ENCODE peak calls at places on chromosomes 12 and 14, in seven cellular contexts. Z is T-helper 1 cell, S is lower leg skin, D is thyroid gland, K is hypothalamus, E is memory B cell, V is HTR-8/SVneo. X is an unnamed sample.

GRCh38 chr12:54431911-54432814 is 13.1 kb upstream of the ITGA5 start:
- DNase-seq in V (no peak), K (no peak), D (peak; percentile 43), S (peak; percentile 94), Z (no peak), E (no peak), X (no peak)

GRCh38 chr12:53365245-53365904 is 14.6 kb upstream of the SP1 start:
- DNase-seq in D (no peak), V (no peak), S (no peak), Z (no peak), K (no peak), E (no peak), X (no peak)

GRCh38 chr12:103801709-103802585 is 39.1 kb downstream of the NT5DC3 start:
- DNase-seq in S (no peak), Z (no peak), E (no peak), D (no peak), V (no peak), K (no peak), X (no peak)

GRCh38 chr14:30610719-30611388 is 11.3 kb upstream of the SCFD1 start:
- DNase-seq in E (no peak), D (peak; percentile 50), S (peak; percentile 86), Z (no peak), V (peak; percentile 22), K (peak; percentile 8), X (no peak)

GRCh38 chr14:98953544-98954346 is 318.3 kb downstream of the BCL11B start:
- DNase-seq in E (no peak), K (no peak), V (no peak), Z (no peak), D (peak; percentile 34), S (peak; percentile 97), X (no peak)

GRCh38 chr12:1499351-1499750 is 95.0 kb downstream of the FBXL14 start:
- DNase-seq in K (no peak), S (peak; percentile 71), V (no peak), D (no peak), E (no peak), Z (no peak), X (no peak)

GRCh38 chr12:33376153-33376552 is 63.5 kb downstream of the SYT10 start:
- DNase-seq in E (no peak), Z (no peak), D (no peak), S (no peak), K (no peak), V (no peak), X (no peak)

GRCh38 chr14:61567838-61568571 is 127.3 kb upstream of the HIF1A start:
- DNase-seq in Z (no peak), E (no peak), S (no peak), D (no peak), V (no peak), K (no peak), X (no peak)

GRCh38 chr14:50816419-50817047 is 14.4 kb downstream of the NIN start:
- DNase-seq in D (no peak), K (no peak), Z (no peak), S (no peak), V (peak; percentile 41), E (no peak), X (no peak)

GRCh38 chr12:3752096-3752709 is 706 bp downstream of the CRACR2A start:
- DNase-seq in Z (peak; percentile 38), V (no peak), D (peak; percentile 74), S (peak; percentile 89), K (no peak), E (peak; percentile 20), X (no peak)

GRCh38 chr12:3168775-3169221 is 91.6 kb downstream of the TSPAN9 start:
- DNase-seq in K (no peak), D (no peak), V (peak; percentile 95), Z (no peak), E (no peak), S (no peak), X (no peak)

GRCh38 chr14:23160924-23161522 is 22.4 kb downstream of the SLC7A8 start:
- DNase-seq in K (no peak), S (peak; percentile 90), Z (no peak), V (peak; percentile 30), D (peak; percentile 91), E (no peak), X (no peak)

GRCh38 chr14:66401447-66402095 is 84.6 kb upstream of the CCDC196 start:
- DNase-seq in V (no peak), K (no peak), E (no peak), Z (no peak), D (peak; percentile 3), S (no peak), X (no peak)

GRCh38 chr14:85087201-85087600 is 442.7 kb upstream of the FLRT2 start:
- DNase-seq in E (no peak), V (no peak), Z (no peak), K (no peak), D (no peak), S (no peak), X (no peak)

GRCh38 chr14:93959239-93960107 is 16.9 kb downstream of the ASB2 start:
- DNase-seq in S (no peak), V (peak; percentile 90), E (peak; percentile 77), D (peak; percentile 32), K (no peak), Z (peak; percentile 82), X (no peak)

GRCh38 chr12:25655702-25656101 is 102.6 kb upstream of the LMNTD1 start:
- DNase-seq in E (no peak), Z (no peak), V (no peak), S (no peak), K (no peak), D (peak; percentile 17), X (no peak)

GRCh38 chr12:82279597-82279996 is 78.6 kb downstream of the CCDC59 start:
- DNase-seq in K (no peak), D (no peak), S (no peak), V (no peak), Z (no peak), E (no peak), X (no peak)

GRCh38 chr14:99809864-99810854 is 16.9 kb downstream of the EML1 start:
- DNase-seq in D (no peak), K (no peak), Z (no peak), S (peak; percentile 88), E (no peak), V (no peak), X (no peak)

GRCh38 chr12:123741937-123742572 is 20.0 kb upstream of the DNAH10 start:
- DNase-seq in K (no peak), S (peak; percentile 53), V (no peak), D (no peak), E (no peak), Z (no peak), X (no peak)

GRCh38 chr14:52029881-52030280 is 39.0 kb downstream of the NID2 start:
- DNase-seq in V (no peak), D (no peak), E (no peak), Z (no peak), S (no peak), K (no peak), X (no peak)

GRCh38 chr14:98498019-98498885 is 773.7 kb downstream of the BCL11B start:
- DNase-seq in K (no peak), E (no peak), D (no peak), V (no peak), S (no peak), Z (no peak), X (no peak)

GRCh38 chr14:65637780-65638179 is 225.2 kb downstream of the FUT8 start:
- DNase-seq in D (no peak), E (no peak), S (no peak), Z (no peak), K (no peak), V (no peak), X (no peak)

GRCh38 chr12:1531160-1531653 is 63.2 kb downstream of the FBXL14 start:
- DNase-seq in Z (no peak), D (peak; percentile 9), E (peak; percentile 48), S (peak; percentile 84), V (no peak), K (no peak), X (no peak)

GRCh38 chr12:87467893-87468292 is 561.3 kb downstream of the C12orf50 start:
- DNase-seq in Z (no peak), S (no peak), D (no peak), V (no peak), E (no peak), K (no peak), X (no peak)

GRCh38 chr14:93036652-93037341 is 78.9 kb downstream of the ITPK1 start:
- DNase-seq in S (no peak), E (no peak), K (peak; percentile 82), Z (no peak), D (no peak), V (no peak), X (no peak)

GRCh38 chr14:90487462-90487861 is 90.6 kb downstream of the CALM1 start:
- DNase-seq in E (no peak), D (no peak), Z (no peak), K (no peak), S (no peak), V (no peak), X (no peak)

GRCh38 chr12:63826002-63826585 is 18.4 kb upstream of the SRGAP1 start:
- DNase-seq in Z (no peak), K (no peak), E (no peak), D (no peak), S (no peak), V (peak; percentile 69), X (no peak)

GRCh38 chr14:88863167-88863566 is 38.7 kb downstream of the TTC8 start:
- DNase-seq in E (no peak), Z (no peak), S (no peak), D (no peak), V (no peak), K (no peak), X (no peak)